ENCODE peak calls at places on chromosomes 16 and 17, in ten cellular contexts. C, R, Q, E, P, X, J, U, Y and N are unnamed samples.

GRCh38 chr16:29913514-29913913 is 12.5 kb downstream of the KCTD13 start:
- DNase-seq in E (no peak), X (no peak), J (no peak), Y (no peak), C (no peak), R (no peak), U (no peak), P (no peak), Q (no peak), N (no peak)

GRCh38 chr16:86365513-86366040 is 144.8 kb upstream of the FOXF1 start:
- DNase-seq in P (no peak), E (no peak), C (no peak), J (no peak), U (no peak), X (no peak), Y (no peak), R (no peak), Q (no peak), N (no peak)

GRCh38 chr17:48489781-48490180 is 41.0 kb downstream of the HOXB1 start:
- DNase-seq in E (no peak), J (no peak), R (no peak), Y (no peak), P (no peak), U (no peak), X (no peak), C (no peak), Q (no peak), N (no peak)

GRCh38 chr16:89176147-89176690 is 4.7 kb downstream of the CDH15 start:
- DNase-seq in Q (no peak), C (no peak), X (no peak), R (no peak), Y (no peak), J (no peak), P (no peak), U (no peak), E (no peak), N (no peak)

GRCh38 chr17:51231999-51232398 is 27.9 kb downstream of the MBTD1 start:
- DNase-seq in E (no peak), Y (no peak), J (no peak), C (no peak), P (no peak), U (peak), Q (peak), R (no peak), X (no peak), N (no peak)

GRCh38 chr17:71760062-71760720 is 360.6 kb upstream of the SOX9 start:
- DNase-seq in C (no peak), Q (no peak), Y (no peak), J (peak), E (no peak), U (peak), X (no peak), R (no peak), P (no peak), N (no peak)

GRCh38 chr17:57954421-57955182 is 610 bp downstream of the CUEDC1 start:
- DNase-seq in J (peak), R (peak), C (peak), P (no peak), X (no peak), Y (peak), U (no peak), Q (peak), E (peak), N (peak)

GRCh38 chr16:57013268-57013667 is 23.9 kb downstream of the NLRC5 start:
- DNase-seq in Y (no peak), Q (no peak), R (no peak), P (no peak), J (peak), C (no peak), X (no peak), U (peak), E (peak), N (no peak)

GRCh38 chr17:76447931-76448652 is 4.9 kb downstream of the UBE2O start:
- DNase-seq in J (no peak), P (peak), C (peak), X (no peak), R (no peak), E (no peak), Y (no peak), Q (no peak), U (no peak), N (no peak)

GRCh38 chr16:13351651-13352217 is 450.3 kb downstream of the SHISA9 start:
- DNase-seq in U (peak), X (no peak), Y (no peak), Q (no peak), R (no peak), P (no peak), J (no peak), E (no peak), C (no peak), N (no peak)

GRCh38 chr17:14201595-14201994 is 35.1 kb downstream of the CDRT15 start:
- DNase-seq in Y (no peak), J (no peak), Q (no peak), P (no peak), C (no peak), E (no peak), R (no peak), U (no peak), X (no peak), N (no peak)

GRCh38 chr17:70336411-70336810 is 167.1 kb downstream of the KCNJ2 start:
- DNase-seq in R (no peak), E (no peak), U (no peak), Q (no peak), X (no peak), P (no peak), J (no peak), C (no peak), Y (no peak), N (no peak)

GRCh38 chr17:74214642-74215331 is 1.4 kb downstream of the TTYH2 start:
- DNase-seq in U (no peak), R (no peak), P (no peak), Q (no peak), C (peak), J (no peak), E (no peak), X (no peak), Y (no peak), N (no peak)

GRCh38 chr16:23146877-23147601 is 2.2 kb downstream of the USP31 start:
- DNase-seq in P (no peak), Q (no peak), X (no peak), U (peak), R (no peak), Y (no peak), C (no peak), J (no peak), E (no peak), N (no peak)

GRCh38 chr16:4611337-4612023 is 3.2 kb downstream of the UBALD1 start:
- DNase-seq in X (no peak), P (no peak), C (no peak), U (no peak), J (no peak), Q (no peak), E (no peak), R (no peak), Y (no peak), N (no peak)

GRCh38 chr16:78686601-78687000 is 587.1 kb downstream of the WWOX start:
- DNase-seq in X (no peak), Q (peak), U (no peak), E (no peak), P (no peak), R (no peak), Y (no peak), C (no peak), J (no peak), N (no peak)

GRCh38 chr17:17512866-17513265 is 16.7 kb upstream of the RASD1 start:
- DNase-seq in P (no peak), J (no peak), Q (no peak), Y (no peak), X (no peak), C (no peak), R (no peak), U (no peak), E (no peak), N (no peak)

GRCh38 chr17:55062921-55063320 is 94.4 kb downstream of the STXBP4 start:
- DNase-seq in U (peak), X (no peak), Q (no peak), P (no peak), E (no peak), J (no peak), R (no peak), C (no peak), Y (no peak), N (no peak)

GRCh38 chr17:4948997-4949320 is 629 bp upstream of the PFN1 start:
- DNase-seq in J (peak), Y (peak), U (peak), X (no peak), E (peak), Q (peak), P (no peak), C (peak), R (peak), N (peak)